ENCODE peak calls at places on chromosomes 1 and 21, in seven cellular contexts. F is M059J, B is LoVo, D is EH, Y is SK-MEL-5, K is IMR-90, T is mesendoderm. X is an unnamed sample.

GRCh38 chr1:25695066-25695990 is 78.7 kb downstream of the MAN1C1 start:
- DNase-seq in F (peak; percentile 97), B (no peak), D (peak; percentile 98), Y (peak; percentile 71), K (peak; percentile 99), T (peak; percentile 88), X (peak; percentile 93)

GRCh38 chr1:232571523-232571922 is 58.4 kb downstream of the SIPA1L2 start:
- DNase-seq in F (peak; percentile 75), B (no peak), D (peak; percentile 3), Y (peak; percentile 13), K (peak; percentile 35), T (peak; percentile 63), X (no peak)

GRCh38 chr1:24910751-24911650 is 19.1 kb downstream of the RUNX3 start:
- DNase-seq in F (peak; percentile 94), B (peak; percentile 42), D (peak; percentile 45), Y (peak; percentile 90), K (peak; percentile 70), T (peak; percentile 29), X (peak; percentile 56)

GRCh38 chr1:85372683-85373446 is 92.1 kb downstream of the DDAH1 start:
- DNase-seq in F (peak; percentile 52), B (no peak), D (peak; percentile 49), Y (no peak), K (peak; percentile 50), T (no peak), X (no peak)

GRCh38 chr1:179141592-179142244 is 59.8 kb downstream of the TOR3A start:
- DNase-seq in F (peak; percentile 76), B (no peak), D (peak; percentile 80), Y (peak; percentile 53), K (peak; percentile 88), T (no peak), X (peak; percentile 86)

GRCh38 chr1:230794431-230794830 is 47.2 kb downstream of the CAPN9 start:
- DNase-seq in F (peak; percentile 9), B (no peak), D (peak; percentile 45), Y (no peak), K (no peak), T (no peak), X (no peak)

GRCh38 chr1:67978988-67979516 is 71.4 kb downstream of the DIRAS3 start:
- DNase-seq in F (peak; percentile 85), B (peak; percentile 16), D (peak; percentile 71), Y (peak; percentile 9), K (peak; percentile 88), T (no peak), X (peak; percentile 92)

GRCh38 chr1:39427369-39427768 is 64.1 kb upstream of the BMP8A start:
- DNase-seq in F (no peak), B (no peak), D (no peak), Y (no peak), K (no peak), T (no peak), X (no peak)

GRCh38 chr1:67227196-67227595 is 60.9 kb downstream of the IL23R start:
- DNase-seq in F (peak; percentile 16), B (no peak), D (no peak), Y (no peak), K (no peak), T (no peak), X (peak; percentile 8)

GRCh38 chr21:8990326-8991087 is 1530.9 kb upstream of the TPTE start:
- DNase-seq in F (no peak), B (no peak), D (peak; percentile 24), Y (peak; percentile 93), K (no peak), T (no peak), X (no peak)

GRCh38 chr1:36256558-36257374 is 32.5 kb downstream of the THRAP3 start:
- DNase-seq in F (no peak), B (no peak), D (no peak), Y (no peak), K (no peak), T (no peak), X (no peak)

GRCh38 chr21:37983336-37984095 is 67.3 kb upstream of the KCNJ6 start:
- DNase-seq in F (peak; percentile 99), B (peak; percentile 52), D (peak; percentile 79), Y (no peak), K (no peak), T (no peak), X (peak; percentile 94)

GRCh38 chr1:89890085-89890754 is 69.4 kb downstream of the LRRC8D start:
- DNase-seq in F (peak; percentile 100), B (peak; percentile 67), D (peak; percentile 92), Y (peak; percentile 11), K (no peak), T (peak; percentile 93), X (peak; percentile 92)

GRCh38 chr21:45401054-45401518 is 3.9 kb upstream of the COL18A1 start:
- DNase-seq in F (peak; percentile 38), B (no peak), D (no peak), Y (no peak), K (no peak), T (no peak), X (peak; percentile 26)

GRCh38 chr1:115189814-115190541 is 100.7 kb upstream of the TSPAN2 start:
- DNase-seq in F (peak; percentile 96), B (peak; percentile 24), D (peak; percentile 99), Y (no peak), K (peak; percentile 95), T (peak; percentile 71), X (peak; percentile 96)

GRCh38 chr1:243416510-243416909 is 160.7 kb downstream of the SDCCAG8 start:
- DNase-seq in F (no peak), B (no peak), D (no peak), Y (no peak), K (no peak), T (no peak), X (no peak)